ENCODE peak calls at places on chromosomes 5 and 9, in ten cellular contexts. C is sciatic nerve; R is stimulated activated CD4-positive, alpha-beta T cell treated with anti-CD3 and anti-CD28 coated beads, TNF-alpha, amount 100 ng/mL, for 24 hours; Y is COLO829; B is H9; G is ELF-1; S is myocyte; X is progenitor cell of endocrine pancreas; J is central memory CD4-positive, alpha-beta T cell; H is left kidney. P is an unnamed sample.

GRCh38 chr9:34377402-34377741 is 674 bp upstream of the MYORG start:
- DNase-seq in C (peak; percentile 73), R (no peak), Y (no peak), B (no peak), G (no peak), S (peak; percentile 57), X (peak; percentile 34), J (no peak), H (no peak), P (no peak)

GRCh38 chr5:93163010-93163663 is 417.9 kb downstream of the NR2F1-AS1 start:
- DNase-seq in C (no peak), R (no peak), Y (peak; percentile 19), B (no peak), G (no peak), S (peak; percentile 74), X (no peak), J (no peak), H (peak; percentile 21), P (no peak)

GRCh38 chr9:81613002-81613750 is 76.2 kb downstream of the TLE1 start:
- DNase-seq in C (peak; percentile 80), R (no peak), Y (no peak), B (no peak), G (peak; percentile 90), S (no peak), X (no peak), J (no peak), H (peak; percentile 72), P (no peak)

GRCh38 chr5:119338326-119338957 is 17.4 kb upstream of the TNFAIP8 start:
- DNase-seq in C (no peak), R (no peak), Y (no peak), B (no peak), G (no peak), S (no peak), X (no peak), J (no peak), H (no peak), P (no peak)

GRCh38 chr5:95963650-95964410 is 2.2 kb upstream of the ELL2 start:
- DNase-seq in C (no peak), R (peak; percentile 20), Y (no peak), B (no peak), G (peak; percentile 47), S (no peak), X (no peak), J (no peak), H (peak; percentile 7), P (no peak)

GRCh38 chr9:115202960-115203751 is 85.2 kb upstream of the TNC start:
- DNase-seq in C (no peak), R (no peak), Y (peak; percentile 83), B (no peak), G (no peak), S (no peak), X (no peak), J (no peak), H (peak; percentile 47), P (no peak)

GRCh38 chr5:180637962-180638680 is 11.3 kb downstream of the FLT4 start:
- DNase-seq in C (peak; percentile 40), R (no peak), Y (no peak), B (no peak), G (no peak), S (no peak), X (no peak), J (no peak), H (no peak), P (no peak)

GRCh38 chr5:56585973-56586740 is 229.2 kb upstream of the MAP3K1 start:
- DNase-seq in C (peak; percentile 72), R (no peak), Y (no peak), B (no peak), G (no peak), S (no peak), X (no peak), J (peak; percentile 8), H (peak; percentile 77), P (peak; percentile 40)